ENCODE peak calls at places on chromosomes 3 and 15, in seven cellular contexts. J is GM04504, X is HTR-8/SVneo, H is AG09309, W is HuH-7.5, P is mammary epithelial cell, N is HFFc6. R is an unnamed sample.
A peak's percentile ranks its signal among the peaks of the same experiment; 100 is the strongest.

GRCh38 chr15:61103026-61103425 is 126.1 kb downstream of the RORA start:
- DNase-seq in J (no peak), X (no peak), H (no peak), W (no peak), P (no peak), N (no peak), R (no peak)

GRCh38 chr3:55894605-55895004 is 407.5 kb upstream of the WNT5A start:
- DNase-seq in J (no peak), X (no peak), H (no peak), W (no peak), P (no peak), N (no peak), R (no peak)

GRCh38 chr3:130671545-130671944 is 75.1 kb downstream of the PIK3R4 start:
- DNase-seq in J (no peak), X (no peak), H (no peak), W (no peak), P (peak; percentile 57), N (no peak), R (no peak)

GRCh38 chr3:147797095-147797494 is 387.9 kb downstream of the ZIC1 start:
- DNase-seq in J (no peak), X (no peak), H (no peak), W (no peak), P (no peak), N (no peak), R (peak; percentile 60)

GRCh38 chr15:101058735-101059134 is 139.6 kb downstream of the LRRK1 start:
- DNase-seq in J (no peak), X (no peak), H (no peak), W (no peak), P (no peak), N (no peak), R (no peak)

GRCh38 chr3:154970796-154971195 is 109.3 kb upstream of the MME start:
- DNase-seq in J (peak; percentile 80), X (no peak), H (peak; percentile 96), W (no peak), P (peak; percentile 79), N (peak; percentile 81), R (no peak)

GRCh38 chr15:76339302-76340197 is 3.0 kb downstream of the ISL2 start:
- DNase-seq in J (no peak), X (no peak), H (no peak), W (peak; percentile 24), P (no peak), N (peak; percentile 16), R (no peak)

GRCh38 chr15:66701422-66702034 is 508 bp upstream of the SMAD6 start:
- DNase-seq in J (no peak), X (no peak), H (no peak), W (peak; percentile 69), P (peak; percentile 59), N (peak; percentile 20), R (no peak)

GRCh38 chr3:81769271-81769670 is 7.8 kb upstream of the GBE1 start:
- DNase-seq in J (no peak), X (no peak), H (no peak), W (no peak), P (no peak), N (no peak), R (no peak)

GRCh38 chr3:113838631-113839209 is at the start of gene GRAMD1C:
- DNase-seq in J (peak; percentile 67), X (peak; percentile 82), H (peak; percentile 43), W (peak; percentile 78), P (peak; percentile 71), N (peak; percentile 83), R (peak; percentile 76)

GRCh38 chr3:197305854-197306253 is 7.4 kb upstream of the DLG1 start:
- DNase-seq in J (peak; percentile 68), X (no peak), H (peak; percentile 76), W (no peak), P (peak; percentile 32), N (peak; percentile 61), R (peak; percentile 76)

GRCh38 chr3:49533031-49533430 is 21.2 kb upstream of the BSN start:
- DNase-seq in J (no peak), X (no peak), H (no peak), W (no peak), P (no peak), N (no peak), R (no peak)

GRCh38 chr15:89401636-89402252 is 67.1 kb upstream of the POLG start:
- DNase-seq in J (no peak), X (peak; percentile 45), H (no peak), W (no peak), P (peak; percentile 48), N (peak; percentile 46), R (no peak)

GRCh38 chr3:154235330-154235729 is 89.0 kb downstream of the DHX36 start:
- DNase-seq in J (no peak), X (no peak), H (no peak), W (no peak), P (peak; percentile 30), N (no peak), R (no peak)

GRCh38 chr15:60957111-60957510 is 272.0 kb downstream of the RORA start:
- DNase-seq in J (no peak), X (no peak), H (no peak), W (no peak), P (no peak), N (no peak), R (no peak)

GRCh38 chr3:78633626-78634025 is 1134.2 kb downstream of the ROBO1 start:
- DNase-seq in J (no peak), X (no peak), H (no peak), W (no peak), P (no peak), N (no peak), R (no peak)

GRCh38 chr15:93035953-93036810 is 52.8 kb downstream of the RGMA start:
- DNase-seq in J (no peak), X (peak; percentile 39), H (no peak), W (peak; percentile 87), P (no peak), N (no peak), R (no peak)

GRCh38 chr3:111012388-111013248 is 59.0 kb upstream of the NECTIN3 start:
- DNase-seq in J (no peak), X (no peak), H (no peak), W (peak; percentile 39), P (peak; percentile 31), N (no peak), R (no peak)

GRCh38 chr3:2098398-2099027 is at the start of gene CNTN4:
- DNase-seq in J (no peak), X (no peak), H (no peak), W (peak; percentile 53), P (no peak), N (no peak), R (peak; percentile 15)

GRCh38 chr3:161914703-161915102 is 418.1 kb downstream of the OTOL1 start:
- DNase-seq in J (no peak), X (peak; percentile 9), H (no peak), W (no peak), P (no peak), N (no peak), R (peak; percentile 69)

GRCh38 chr3:3745693-3746092 is 53.5 kb upstream of the LRRN1 start:
- DNase-seq in J (no peak), X (no peak), H (no peak), W (no peak), P (no peak), N (no peak), R (no peak)

GRCh38 chr3:46706771-46707582 is 5.8 kb downstream of the TMIE start:
- DNase-seq in J (no peak), X (no peak), H (no peak), W (no peak), P (no peak), N (no peak), R (no peak)

GRCh38 chr15:95296626-95297025 is 1033.9 kb upstream of the NR2F2 start:
- DNase-seq in J (no peak), X (no peak), H (no peak), W (no peak), P (no peak), N (no peak), R (no peak)

GRCh38 chr15:62896969-62897486 is 145.5 kb upstream of the TPM1 start:
- DNase-seq in J (peak; percentile 98), X (peak; percentile 90), H (peak; percentile 95), W (peak; percentile 58), P (peak; percentile 98), N (peak; percentile 98), R (peak; percentile 99)

GRCh38 chr3:46700772-46701171 is 420 bp upstream of the TMIE start:
- DNase-seq in J (no peak), X (no peak), H (no peak), W (no peak), P (no peak), N (no peak), R (no peak)

GRCh38 chr3:71406945-71407629 is 176.4 kb downstream of the FOXP1 start:
- DNase-seq in J (no peak), X (no peak), H (no peak), W (no peak), P (no peak), N (no peak), R (no peak)

GRCh38 chr3:73029321-73029796 is 32.1 kb upstream of the EBLN2 start:
- DNase-seq in J (peak; percentile 73), X (peak; percentile 48), H (peak; percentile 75), W (no peak), P (peak; percentile 94), N (peak; percentile 78), R (peak; percentile 65)

GRCh38 chr3:22960326-22960984 is 242.7 kb upstream of the UBE2E2 start:
- DNase-seq in J (peak; percentile 7), X (peak; percentile 24), H (no peak), W (no peak), P (peak; percentile 21), N (peak; percentile 16), R (peak; percentile 23)

GRCh38 chr15:99721104-99721778 is 12.0 kb downstream of the LYSMD4 start:
- DNase-seq in J (no peak), X (no peak), H (no peak), W (no peak), P (no peak), N (no peak), R (no peak)

GRCh38 chr3:115784739-115785571 is 161.6 kb downstream of the GAP43 start:
- DNase-seq in J (peak; percentile 89), X (no peak), H (peak; percentile 93), W (no peak), P (peak; percentile 53), N (peak; percentile 74), R (no peak)

GRCh38 chr3:182920515-182921084 is 59.7 kb downstream of the DCUN1D1 start:
- DNase-seq in J (no peak), X (no peak), H (no peak), W (peak; percentile 5), P (no peak), N (no peak), R (no peak)

GRCh38 chr3:169295126-169295525 is 368.4 kb downstream of the MECOM start:
- DNase-seq in J (no peak), X (no peak), H (no peak), W (no peak), P (no peak), N (no peak), R (no peak)